ENCODE peak calls at places on chromosomes 3 and 15, in six cellular contexts. F, I, P, H, Q and C are unnamed samples. For H3K4me1 and H3K36me3, the result is how much of the 10 kb centered on the place peaks cover.

GRCh38 chr15:85027033-85027380 is 45.4 kb downstream of the PDE8A start:
- DNase-seq in F (no peak), P (no peak), H (no peak), Q (no peak), I (no peak), C (no peak)

GRCh38 chr3:86937306-86937791 is 53.6 kb downstream of the VGLL3 start:
- DNase-seq in Q (no peak), H (no peak), P (no peak), F (peak), I (peak), C (peak)

GRCh38 chr3:159130108-159130507 is 328.3 kb downstream of the MFSD1 start:
- DNase-seq in P (no peak), Q (no peak), H (peak), F (peak), I (no peak), C (peak)

GRCh38 chr3:24867783-24868182 is 373.1 kb upstream of the THRB start:
- DNase-seq in P (no peak), I (no peak), F (no peak), H (no peak), Q (no peak), C (no peak)

GRCh38 chr3:123104550-123104949 is 37.7 kb downstream of the PDIA5 start:
- DNase-seq in H (no peak), P (no peak), F (peak), I (no peak), Q (no peak), C (no peak)

GRCh38 chr3:97161169-97161568 is 346.8 kb downstream of the EPHA6 start:
- DNase-seq in I (no peak), H (no peak), F (no peak), Q (no peak), P (no peak), C (no peak)

GRCh38 chr15:79970921-79971434 is at the start of gene BCL2A1:
- DNase-seq in Q (no peak), H (no peak), P (peak), F (peak), I (peak), C (no peak)

GRCh38 chr3:53263907-53264306 is 8.1 kb upstream of the TKT start:
- DNase-seq in I (no peak), P (no peak), F (no peak), H (no peak), Q (no peak), C (no peak)

GRCh38 chr15:76289582-76289981 is 21.7 kb downstream of the ETFA start:
- DNase-seq in H (no peak), F (no peak), I (no peak), Q (no peak), P (no peak), C (no peak)

GRCh38 chr3:101703169-101703568 is 16.7 kb upstream of the RPL24 start:
- DNase-seq in I (no peak), F (no peak), Q (no peak), H (no peak), P (no peak), C (no peak)

GRCh38 chr15:68389041-68389930 is 42.7 kb downstream of the ITGA11 start:
- DNase-seq in Q (no peak), F (no peak), I (no peak), H (peak), P (peak), C (no peak)

GRCh38 chr3:112633191-112633590 is 7.8 kb downstream of the CCDC80 start:
- DNase-seq in F (no peak), P (no peak), Q (no peak), I (no peak), H (peak), C (no peak)

GRCh38 chr3:141795719-141796435 is 32.7 kb downstream of the GRK7 start:
- DNase-seq in H (no peak), P (no peak), F (peak), I (peak), Q (no peak), C (peak)

GRCh38 chr3:127762077-127762786 is 60.1 kb downstream of the MGLL start:
- DNase-seq in H (no peak), F (no peak), Q (no peak), I (no peak), P (no peak), C (no peak)

GRCh38 chr3:183812746-183813445 is 12.5 kb downstream of the MAP6D1 start:
- DNase-seq in P (no peak), F (no peak), Q (no peak), I (no peak), H (no peak), C (no peak)

GRCh38 chr15:60682115-60682514 is 203.2 kb upstream of the ICE2 start:
- DNase-seq in P (no peak), Q (no peak), H (no peak), F (no peak), I (no peak), C (no peak)

GRCh38 chr15:70488002-70488605 is 275.3 kb downstream of the UACA start:
- DNase-seq in Q (peak), F (peak), H (peak), I (peak), P (peak), C (peak)

GRCh38 chr3:23671901-23672589 is 133.7 kb upstream of the UBE2E1 start:
- DNase-seq in I (no peak), F (peak), H (no peak), Q (peak), P (peak), C (peak)

GRCh38 chr15:59741274-59741906 is 52.3 kb upstream of the BNIP2 start:
- DNase-seq in P (no peak), I (no peak), Q (no peak), F (peak), H (no peak), C (no peak)

DNA sequence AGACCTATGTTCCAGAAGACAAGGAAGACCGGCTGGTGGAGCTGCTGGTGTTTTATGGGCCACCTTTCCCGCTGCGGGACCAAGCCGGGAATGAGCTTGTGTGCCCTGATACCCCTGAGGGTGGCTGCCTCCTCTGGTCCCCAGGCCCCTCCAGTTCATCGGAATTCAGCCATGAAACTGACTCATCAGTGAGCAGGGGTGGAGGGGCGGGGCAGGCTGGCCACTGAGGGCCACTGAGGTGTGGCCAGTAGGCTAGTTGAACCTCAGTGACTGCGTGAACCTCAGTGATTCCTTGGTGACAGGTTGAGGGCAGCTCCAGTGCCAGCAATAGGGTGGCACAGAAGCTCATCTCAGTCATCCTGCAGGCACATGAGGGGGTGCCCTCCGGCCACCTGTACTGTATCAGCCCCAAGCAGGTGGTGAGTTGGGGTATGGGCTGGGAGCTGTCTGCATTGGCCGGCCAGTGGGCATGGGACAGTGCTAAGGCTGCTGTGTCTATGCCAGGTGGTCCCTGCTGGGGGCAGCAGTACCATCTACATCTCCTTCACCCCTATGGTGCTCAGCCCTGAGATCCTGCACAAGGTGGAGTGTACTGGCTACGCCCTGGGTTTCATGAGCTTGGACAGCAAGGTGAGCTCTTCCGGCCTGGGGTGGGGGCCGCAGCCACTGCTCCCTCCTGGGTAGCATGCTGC is 20.3 kb downstream of the ACAA1 start:
- DNase-seq in F (no peak), I (no peak), Q (no peak), H (no peak), P (no peak), C (peak)
- TF ChIP-seq POLR2A in F (no peak), I (no peak), Q (no peak), H (no peak), P (no peak), C (no peak)

GRCh38 chr3:172145287-172145686 is 105.9 kb downstream of the FNDC3B start:
- DNase-seq in I (no peak), P (no peak), H (no peak), Q (no peak), F (no peak), C (no peak)
- H3K4me1 ChIP-seq in I (under half), P (half or more), H (under half), Q (under half), F (half or more), C (under half)

DNA sequence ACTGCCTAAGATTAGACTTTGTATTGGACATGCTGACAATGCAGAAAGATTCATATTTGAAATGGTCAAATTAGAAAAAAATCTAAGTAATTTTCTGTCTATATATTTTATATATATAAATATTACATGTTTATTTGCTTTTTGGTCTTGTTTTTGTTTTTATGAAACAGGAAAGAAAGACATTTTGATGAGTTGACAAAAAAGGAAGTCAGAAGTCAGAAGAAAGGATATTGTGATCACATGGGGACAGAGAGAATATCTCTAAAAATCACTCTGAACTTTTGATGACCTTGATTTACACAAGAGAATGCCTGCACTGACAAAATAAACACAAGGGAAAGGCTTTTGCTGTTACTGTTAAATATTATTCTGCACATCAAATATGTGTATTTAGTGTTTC is 811.3 kb downstream of the SI start:
- DNase-seq in I (no peak), P (no peak), F (no peak), Q (no peak), H (no peak), C (no peak)
- H3K36me3 ChIP-seq in I (under half), P (under half), F (under half), Q (under half), H (under half), C (under half)

DNA sequence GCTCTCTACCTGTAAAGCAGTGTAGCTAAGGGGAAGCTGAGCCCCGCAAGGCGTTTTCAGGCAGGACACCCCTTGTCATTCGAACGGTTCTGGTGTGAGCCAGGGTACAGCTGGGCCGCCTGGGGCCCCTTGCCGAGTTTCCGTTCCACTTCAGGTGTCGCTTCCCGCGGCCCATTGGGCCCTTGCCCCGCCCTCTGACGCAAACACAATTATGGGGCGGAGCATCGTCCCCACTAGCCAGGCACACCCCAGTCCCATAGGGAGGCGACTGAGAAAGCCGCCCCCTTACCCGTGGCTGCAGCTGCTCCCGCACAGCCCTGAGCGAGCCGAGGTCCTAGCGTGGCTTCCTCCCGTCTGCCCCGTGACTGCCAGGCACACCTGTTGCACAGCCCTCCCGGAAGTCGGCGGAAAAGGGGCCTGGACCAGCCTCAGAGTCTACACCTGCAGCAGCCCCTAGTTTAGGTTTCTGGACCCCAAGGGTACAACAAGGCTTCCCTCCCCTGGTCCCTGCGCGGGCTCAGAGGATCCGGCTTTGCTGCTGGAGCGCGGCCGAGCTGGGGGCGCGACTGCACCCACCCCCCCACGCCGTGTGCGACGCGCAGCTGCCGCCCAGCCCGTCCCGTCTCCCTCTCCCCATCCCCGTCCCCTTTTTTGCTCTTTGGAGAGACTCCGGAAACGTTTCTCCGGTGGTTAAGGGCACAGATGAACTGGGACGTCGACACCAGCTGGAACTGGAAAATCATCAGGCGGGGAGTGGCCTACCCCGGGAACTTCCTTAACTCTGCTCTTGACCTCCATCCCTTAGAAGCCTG is at the start of gene PLSCR2:
- DNase-seq in H (peak), P (peak), Q (peak), I (peak), F (peak), C (peak)
- TF ChIP-seq POLR2A in H (no peak), P (no peak), Q (peak), I (no peak), F (no peak), C (peak)

DNA sequence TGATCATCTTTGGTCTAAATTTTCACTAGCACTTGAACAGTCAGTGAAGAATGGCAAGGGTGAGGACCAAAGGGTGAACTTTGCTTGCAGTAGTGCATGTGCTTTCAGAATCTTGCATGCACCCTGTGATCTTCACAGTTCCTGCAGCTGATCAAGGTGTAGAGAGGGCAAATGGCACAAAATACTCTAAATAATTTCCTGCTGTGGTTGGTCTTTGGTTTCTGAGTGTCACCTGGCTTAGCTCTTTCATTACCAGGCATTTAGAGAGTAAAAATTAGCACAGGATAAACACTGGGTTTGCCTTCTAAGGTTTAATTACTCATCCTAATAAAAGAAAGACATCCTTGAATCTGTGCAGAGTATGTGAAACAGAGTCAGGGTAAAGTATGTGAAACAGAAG is 11.4 kb downstream of the TIPARP start:
- DNase-seq in F (no peak), Q (no peak), I (no peak), H (no peak), P (no peak), C (no peak)
- H3K4me1 ChIP-seq in F (half or more), Q (under half), I (half or more), H (under half), P (half or more), C (half or more)